ENCODE peak calls at places on chromosomes 6 and 20, in ten cellular contexts. One of them, this sample, is unnamed.

GRCh38 chr6:145116591-145117178 is 618.6 kb downstream of the EPM2A start:
- DNase-seq in hepatocyte: no peak
- DNase-seq in mesendoderm: no peak
- DNase-seq in HFF-Myc: no peak
- DNase-seq in fibroblast of lung: no peak
- DNase-seq in mammary epithelial cell: peak
- DNase-seq in AG04450: no peak
- DNase-seq in fibroblast of mammary gland: no peak
- DNase-seq in suprapubic skin: no peak
- DNase-seq in mucosa of descending colon: no peak
- DNase-seq in this sample: no peak

GRCh38 chr20:10733122-10733521 is 59.3 kb upstream of the JAG1 start:
- DNase-seq in fibroblast of lung: peak
- DNase-seq in hepatocyte: no peak
- DNase-seq in mesendoderm: no peak
- DNase-seq in fibroblast of mammary gland: peak
- DNase-seq in mucosa of descending colon: no peak
- DNase-seq in mammary epithelial cell: peak
- DNase-seq in AG04450: no peak
- DNase-seq in suprapubic skin: no peak
- DNase-seq in HFF-Myc: peak
- DNase-seq in this sample: no peak

GRCh38 chr6:36542041-36542440 is 5.2 kb downstream of the STK38 start:
- DNase-seq in fibroblast of lung: no peak
- DNase-seq in mesendoderm: no peak
- DNase-seq in mucosa of descending colon: no peak
- DNase-seq in AG04450: no peak
- DNase-seq in fibroblast of mammary gland: no peak
- DNase-seq in hepatocyte: no peak
- DNase-seq in mammary epithelial cell: no peak
- DNase-seq in suprapubic skin: no peak
- DNase-seq in HFF-Myc: no peak
- DNase-seq in this sample: no peak

GRCh38 chr20:32448306-32449056 is 90.3 kb downstream of the ASXL1 start:
- DNase-seq in HFF-Myc: no peak
- DNase-seq in fibroblast of lung: no peak
- DNase-seq in fibroblast of mammary gland: no peak
- DNase-seq in mesendoderm: no peak
- DNase-seq in mucosa of descending colon: peak
- DNase-seq in AG04450: no peak
- DNase-seq in suprapubic skin: peak
- DNase-seq in mammary epithelial cell: no peak
- DNase-seq in hepatocyte: no peak
- DNase-seq in this sample: no peak

GRCh38 chr20:33488201-33488600 is 1.7 kb upstream of the CBFA2T2 start:
- DNase-seq in hepatocyte: no peak
- DNase-seq in fibroblast of mammary gland: no peak
- DNase-seq in HFF-Myc: no peak
- DNase-seq in fibroblast of lung: no peak
- DNase-seq in suprapubic skin: no peak
- DNase-seq in AG04450: no peak
- DNase-seq in mesendoderm: no peak
- DNase-seq in mucosa of descending colon: no peak
- DNase-seq in mammary epithelial cell: no peak
- DNase-seq in this sample: no peak

GRCh38 chr20:18663932-18664331 is 76.1 kb downstream of the DTD1 start:
- DNase-seq in HFF-Myc: no peak
- DNase-seq in suprapubic skin: no peak
- DNase-seq in AG04450: no peak
- DNase-seq in fibroblast of lung: peak
- DNase-seq in mammary epithelial cell: peak
- DNase-seq in fibroblast of mammary gland: peak
- DNase-seq in hepatocyte: no peak
- DNase-seq in mesendoderm: no peak
- DNase-seq in mucosa of descending colon: no peak
- DNase-seq in this sample: no peak

GRCh38 chr20:48574383-48574782 is 253.4 kb downstream of the PREX1 start:
- DNase-seq in hepatocyte: no peak
- DNase-seq in mesendoderm: peak
- DNase-seq in HFF-Myc: no peak
- DNase-seq in mucosa of descending colon: no peak
- DNase-seq in fibroblast of mammary gland: peak
- DNase-seq in fibroblast of lung: no peak
- DNase-seq in mammary epithelial cell: peak
- DNase-seq in AG04450: no peak
- DNase-seq in suprapubic skin: no peak
- DNase-seq in this sample: no peak

GRCh38 chr6:152948150-152948768 is 34.6 kb downstream of the FBXO5 start:
- DNase-seq in HFF-Myc: peak
- DNase-seq in suprapubic skin: no peak
- DNase-seq in fibroblast of lung: peak
- DNase-seq in fibroblast of mammary gland: peak
- DNase-seq in AG04450: peak
- DNase-seq in mesendoderm: peak
- DNase-seq in mammary epithelial cell: peak
- DNase-seq in hepatocyte: peak
- DNase-seq in mucosa of descending colon: no peak
- DNase-seq in this sample: peak

GRCh38 chr20:45410887-45411286 is 2.8 kb downstream of the DBNDD2 start:
- DNase-seq in mesendoderm: no peak
- DNase-seq in mammary epithelial cell: no peak
- DNase-seq in fibroblast of mammary gland: no peak
- DNase-seq in HFF-Myc: no peak
- DNase-seq in AG04450: no peak
- DNase-seq in fibroblast of lung: no peak
- DNase-seq in suprapubic skin: no peak
- DNase-seq in mucosa of descending colon: no peak
- DNase-seq in hepatocyte: no peak
- DNase-seq in this sample: no peak

GRCh38 chr6:120230008-120230407 is 880.4 kb upstream of the MAN1A1 start:
- DNase-seq in fibroblast of mammary gland: no peak
- DNase-seq in hepatocyte: no peak
- DNase-seq in mucosa of descending colon: no peak
- DNase-seq in HFF-Myc: no peak
- DNase-seq in mesendoderm: peak
- DNase-seq in AG04450: no peak
- DNase-seq in suprapubic skin: no peak
- DNase-seq in mammary epithelial cell: no peak
- DNase-seq in fibroblast of lung: no peak
- DNase-seq in this sample: no peak

GRCh38 chr6:56840467-56841371 is 114.2 kb upstream of the BEND6 start:
- DNase-seq in mucosa of descending colon: no peak
- DNase-seq in HFF-Myc: no peak
- DNase-seq in mesendoderm: peak
- DNase-seq in suprapubic skin: no peak
- DNase-seq in fibroblast of lung: peak
- DNase-seq in fibroblast of mammary gland: peak
- DNase-seq in AG04450: no peak
- DNase-seq in mammary epithelial cell: peak
- DNase-seq in hepatocyte: peak
- DNase-seq in this sample: no peak

GRCh38 chr20:58393299-58393698 is 4.3 kb downstream of the VAPB start:
- DNase-seq in suprapubic skin: no peak
- DNase-seq in mammary epithelial cell: no peak
- DNase-seq in fibroblast of mammary gland: peak
- DNase-seq in hepatocyte: no peak
- DNase-seq in AG04450: peak
- DNase-seq in fibroblast of lung: no peak
- DNase-seq in HFF-Myc: peak
- DNase-seq in mesendoderm: no peak
- DNase-seq in mucosa of descending colon: no peak
- DNase-seq in this sample: no peak

GRCh38 chr6:159214281-159214680 is 45.1 kb downstream of the FNDC1 start:
- DNase-seq in mucosa of descending colon: no peak
- DNase-seq in HFF-Myc: no peak
- DNase-seq in suprapubic skin: no peak
- DNase-seq in AG04450: no peak
- DNase-seq in mammary epithelial cell: no peak
- DNase-seq in mesendoderm: no peak
- DNase-seq in fibroblast of lung: no peak
- DNase-seq in fibroblast of mammary gland: no peak
- DNase-seq in hepatocyte: no peak
- DNase-seq in this sample: no peak

GRCh38 chr20:1720226-1720625 is 62.6 kb upstream of the SIRPG start:
- DNase-seq in AG04450: no peak
- DNase-seq in fibroblast of mammary gland: no peak
- DNase-seq in mesendoderm: no peak
- DNase-seq in mucosa of descending colon: no peak
- DNase-seq in suprapubic skin: no peak
- DNase-seq in hepatocyte: no peak
- DNase-seq in fibroblast of lung: no peak
- DNase-seq in mammary epithelial cell: no peak
- DNase-seq in HFF-Myc: no peak
- DNase-seq in this sample: no peak

GRCh38 chr20:33301192-33301930 is 18.3 kb downstream of the BPIFB1 start:
- DNase-seq in HFF-Myc: no peak
- DNase-seq in hepatocyte: no peak
- DNase-seq in mammary epithelial cell: peak
- DNase-seq in suprapubic skin: no peak
- DNase-seq in mucosa of descending colon: no peak
- DNase-seq in AG04450: no peak
- DNase-seq in fibroblast of lung: no peak
- DNase-seq in fibroblast of mammary gland: peak
- DNase-seq in mesendoderm: peak
- DNase-seq in this sample: no peak

GRCh38 chr20:23289724-23290395 is 60.7 kb upstream of the NXT1 start:
- DNase-seq in fibroblast of mammary gland: no peak
- DNase-seq in hepatocyte: no peak
- DNase-seq in mucosa of descending colon: no peak
- DNase-seq in HFF-Myc: no peak
- DNase-seq in mesendoderm: no peak
- DNase-seq in fibroblast of lung: no peak
- DNase-seq in suprapubic skin: no peak
- DNase-seq in mammary epithelial cell: no peak
- DNase-seq in AG04450: no peak
- DNase-seq in this sample: no peak

GRCh38 chr6:11366183-11366933 is 133.9 kb upstream of the NEDD9 start:
- DNase-seq in HFF-Myc: no peak
- DNase-seq in fibroblast of lung: no peak
- DNase-seq in fibroblast of mammary gland: no peak
- DNase-seq in mesendoderm: no peak
- DNase-seq in mucosa of descending colon: no peak
- DNase-seq in mammary epithelial cell: no peak
- DNase-seq in suprapubic skin: no peak
- DNase-seq in hepatocyte: no peak
- DNase-seq in AG04450: no peak
- DNase-seq in this sample: no peak
- H3K4me3 ChIP-seq in HFF-Myc: no peak
- H3K4me3 ChIP-seq in fibroblast of lung: no peak
- H3K4me3 ChIP-seq in fibroblast of mammary gland: no peak
- H3K4me3 ChIP-seq in mesendoderm: no peak
- H3K4me3 ChIP-seq in mucosa of descending colon: no peak
- H3K4me3 ChIP-seq in mammary epithelial cell: no peak
- H3K4me3 ChIP-seq in suprapubic skin: no peak
- H3K4me3 ChIP-seq in hepatocyte: no peak
- H3K4me3 ChIP-seq in AG04450: no peak
- H3K4me3 ChIP-seq in this sample: no peak

DNA sequence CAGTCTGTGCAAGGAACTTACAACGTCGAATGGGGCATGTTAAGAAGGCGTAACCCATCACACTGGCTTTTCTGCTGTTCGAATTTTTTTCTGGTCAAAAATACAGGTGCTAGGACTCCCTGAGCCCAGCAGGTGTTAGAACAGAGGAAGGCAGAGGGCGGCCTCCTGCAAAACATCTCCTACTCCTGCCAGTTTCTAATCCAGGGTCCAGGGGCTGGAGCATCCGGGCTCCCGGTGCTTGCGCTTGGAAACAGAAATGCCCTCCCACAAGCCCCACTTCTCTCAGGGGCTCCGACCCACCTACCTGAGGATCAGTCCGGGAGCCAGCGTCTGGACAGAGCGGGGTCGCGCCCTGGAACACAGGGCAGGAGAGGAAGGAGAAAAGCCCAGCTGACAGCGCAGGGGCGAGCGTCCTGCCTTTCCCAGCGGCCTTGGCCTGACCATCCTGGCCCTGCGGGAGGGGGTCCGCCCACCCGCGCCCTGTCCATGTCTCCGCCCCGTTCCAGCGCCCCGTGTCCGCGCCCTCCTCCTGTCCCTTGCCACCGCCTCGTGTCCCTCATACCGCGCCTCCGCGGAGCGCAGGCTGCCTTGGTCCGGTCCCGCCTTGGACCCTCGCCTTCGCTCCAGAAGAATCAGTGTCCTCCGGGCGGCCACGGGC is 14.8 kb upstream of the LPA start:
- DNase-seq in fibroblast of lung: no peak
- DNase-seq in fibroblast of mammary gland: no peak
- DNase-seq in mesendoderm: peak
- DNase-seq in HFF-Myc: no peak
- DNase-seq in mucosa of descending colon: no peak
- DNase-seq in suprapubic skin: no peak
- DNase-seq in AG04450: no peak
- DNase-seq in hepatocyte: peak
- DNase-seq in mammary epithelial cell: no peak
- DNase-seq in this sample: no peak
- H3K4me3 ChIP-seq in fibroblast of lung: no peak
- H3K4me3 ChIP-seq in fibroblast of mammary gland: no peak
- H3K4me3 ChIP-seq in mesendoderm: no peak
- H3K4me3 ChIP-seq in HFF-Myc: no peak
- H3K4me3 ChIP-seq in mucosa of descending colon: no peak
- H3K4me3 ChIP-seq in suprapubic skin: peak
- H3K4me3 ChIP-seq in AG04450: no peak
- H3K4me3 ChIP-seq in hepatocyte: no peak
- H3K4me3 ChIP-seq in mammary epithelial cell: no peak
- H3K4me3 ChIP-seq in this sample: no peak

DNA sequence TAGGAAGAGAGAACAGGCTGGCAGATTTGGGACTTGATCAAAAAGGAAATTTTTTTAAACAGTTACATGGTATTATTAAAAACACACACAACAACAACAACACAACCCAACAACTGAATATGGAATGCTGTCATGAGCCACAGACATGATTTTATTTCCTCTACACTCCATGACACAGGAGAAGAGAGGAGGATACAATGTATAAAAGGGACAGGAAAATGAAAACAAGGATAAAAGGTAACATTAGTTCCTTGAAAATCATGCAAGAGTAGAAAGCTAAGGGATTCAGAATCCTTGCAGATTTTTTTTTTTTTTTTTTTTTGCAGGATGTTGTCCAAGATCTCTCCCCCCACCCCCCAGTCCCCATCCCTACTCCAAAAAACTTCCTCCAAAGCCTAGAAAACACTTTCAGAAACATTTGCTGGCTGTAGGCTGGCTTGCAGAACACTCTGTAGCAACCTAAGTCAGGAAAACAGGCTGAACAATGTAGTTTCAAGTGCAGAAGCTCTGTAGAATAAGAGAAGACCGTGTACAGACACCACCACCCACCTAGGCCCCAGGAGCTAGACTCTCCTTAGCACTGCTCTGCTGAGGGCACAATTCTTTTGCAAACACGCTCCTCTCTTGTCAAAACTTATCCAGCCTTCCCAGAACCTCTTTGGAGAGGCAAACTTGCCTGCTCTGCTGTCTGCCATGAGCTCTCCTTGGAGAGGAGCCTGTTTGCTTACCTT is 845 bp downstream of the ZMYND8 start:
- DNase-seq in fibroblast of lung: no peak
- DNase-seq in mesendoderm: peak
- DNase-seq in mucosa of descending colon: no peak
- DNase-seq in AG04450: no peak
- DNase-seq in HFF-Myc: no peak
- DNase-seq in hepatocyte: no peak
- DNase-seq in mammary epithelial cell: no peak
- DNase-seq in fibroblast of mammary gland: no peak
- DNase-seq in suprapubic skin: no peak
- DNase-seq in this sample: no peak
- H3K4me3 ChIP-seq in fibroblast of lung: peak
- H3K4me3 ChIP-seq in mesendoderm: no peak
- H3K4me3 ChIP-seq in mucosa of descending colon: no peak
- H3K4me3 ChIP-seq in AG04450: peak
- H3K4me3 ChIP-seq in HFF-Myc: peak
- H3K4me3 ChIP-seq in hepatocyte: no peak
- H3K4me3 ChIP-seq in mammary epithelial cell: peak
- H3K4me3 ChIP-seq in fibroblast of mammary gland: peak
- H3K4me3 ChIP-seq in suprapubic skin: peak
- H3K4me3 ChIP-seq in this sample: peak

GRCh38 chr6:27375613-27376079 is 12.9 kb upstream of the ZNF391 start:
- DNase-seq in suprapubic skin: no peak
- DNase-seq in HFF-Myc: no peak
- DNase-seq in mucosa of descending colon: no peak
- DNase-seq in AG04450: no peak
- DNase-seq in fibroblast of lung: peak
- DNase-seq in mesendoderm: peak
- DNase-seq in hepatocyte: peak
- DNase-seq in mammary epithelial cell: peak
- DNase-seq in fibroblast of mammary gland: peak
- DNase-seq in this sample: no peak
- H3K4me3 ChIP-seq in suprapubic skin: peak
- H3K4me3 ChIP-seq in HFF-Myc: peak
- H3K4me3 ChIP-seq in mucosa of descending colon: no peak
- H3K4me3 ChIP-seq in AG04450: peak
- H3K4me3 ChIP-seq in fibroblast of lung: no peak
- H3K4me3 ChIP-seq in mesendoderm: no peak
- H3K4me3 ChIP-seq in hepatocyte: peak
- H3K4me3 ChIP-seq in mammary epithelial cell: peak
- H3K4me3 ChIP-seq in fibroblast of mammary gland: peak
- H3K4me3 ChIP-seq in this sample: no peak

This sample was measured in AG09309.